ENCODE peak calls at places on chromosomes 16 and 17, in eight cellular contexts. R is H9; B is left lung; Q is HAP-1; L is GM12878; V is CD4-positive, CD25-positive, alpha-beta regulatory T cell; K is IMR-90; E is upper lobe of right lung. F is an unnamed sample. For H3K4me1, the result is how much of the 10 kb centered on the place peaks cover.

GRCh38 chr16:15440852-15441251 is 6.5 kb downstream of the BMERB1 start:
- DNase-seq in E (no peak), L (no peak), V (no peak), K (peak), R (no peak), B (no peak), Q (no peak), F (no peak)

GRCh38 chr16:4747906-4748681 is 13.8 kb downstream of the DNAAF8 start:
- DNase-seq in E (no peak), K (no peak), R (no peak), B (no peak), Q (no peak), V (no peak), L (no peak), F (no peak)

GRCh38 chr17:9307313-9307998 is 268.2 kb downstream of the STX8 start:
- DNase-seq in E (no peak), L (no peak), B (no peak), Q (no peak), V (no peak), K (peak), R (no peak), F (no peak)

GRCh38 chr16:12318661-12319463 is 342.3 kb downstream of the SNX29 start:
- DNase-seq in V (no peak), K (peak), R (no peak), B (no peak), L (no peak), Q (no peak), E (no peak), F (no peak)

GRCh38 chr17:43936434-43936833 is 5.8 kb downstream of the PPY start:
- DNase-seq in L (no peak), E (no peak), Q (no peak), V (no peak), R (no peak), K (peak), B (no peak), F (no peak)

GRCh38 chr17:70604854-70605253 is 435.5 kb downstream of the KCNJ2 start:
- DNase-seq in R (peak), Q (no peak), V (no peak), E (no peak), L (no peak), B (no peak), K (no peak), F (no peak)

GRCh38 chr17:17019891-17020456 is 22.3 kb upstream of the MPRIP start:
- DNase-seq in L (no peak), E (peak), K (no peak), Q (no peak), V (no peak), R (no peak), B (no peak), F (no peak)

GRCh38 chr16:14608604-14609003 is 21.5 kb downstream of the PARN start:
- DNase-seq in Q (peak), K (no peak), V (no peak), B (no peak), R (no peak), E (no peak), L (no peak), F (no peak)

GRCh38 chr16:66361604-66362135 is 4.8 kb upstream of the CDH5 start:
- DNase-seq in L (no peak), E (peak), B (no peak), K (no peak), V (no peak), Q (no peak), R (no peak), F (no peak)

GRCh38 chr17:57669671-57670529 is 75.2 kb downstream of the CCDC182 start:
- DNase-seq in B (no peak), V (no peak), R (peak), E (no peak), K (no peak), Q (peak), L (no peak), F (no peak)

GRCh38 chr16:53100889-53101288 is 46.1 kb downstream of the CHD9 start:
- DNase-seq in K (no peak), L (no peak), V (no peak), E (no peak), B (no peak), R (no peak), Q (no peak), F (no peak)

GRCh38 chr17:70107441-70107840 is 32.4 kb downstream of the KCNJ16 start:
- DNase-seq in E (no peak), B (no peak), L (no peak), R (no peak), Q (no peak), K (no peak), V (no peak), F (no peak)

GRCh38 chr17:1228752-1229353 is 41.4 kb upstream of the BHLHA9 start:
- DNase-seq in K (no peak), L (no peak), Q (no peak), R (no peak), B (no peak), V (no peak), E (no peak), F (no peak)

GRCh38 chr16:10939649-10940206 is 2.5 kb downstream of the DEXI start:
- DNase-seq in E (peak), L (no peak), B (peak), K (no peak), Q (no peak), R (no peak), V (no peak), F (no peak)

GRCh38 chr17:6843241-6843890 is 11.8 kb upstream of the TEKT1 start:
- DNase-seq in B (no peak), E (no peak), V (peak), L (no peak), K (peak), R (no peak), Q (no peak), F (peak)

GRCh38 chr17:68356520-68356919 is 65.2 kb downstream of the ARSG start:
- DNase-seq in R (no peak), E (no peak), Q (no peak), V (peak), L (peak), B (no peak), K (no peak), F (no peak)

GRCh38 chr17:16466407-16466806 is 25.6 kb downstream of the LRRC75A start:
- DNase-seq in E (no peak), L (no peak), Q (no peak), B (no peak), V (no peak), K (no peak), R (no peak), F (peak)

GRCh38 chr17:57502696-57503307 is 242.3 kb downstream of the CCDC182 start:
- DNase-seq in Q (no peak), L (no peak), E (no peak), K (no peak), V (no peak), B (no peak), R (no peak), F (no peak)

GRCh38 chr16:10619271-10619849 is 39.0 kb upstream of the EMP2 start:
- DNase-seq in R (peak), L (no peak), K (no peak), V (no peak), B (peak), E (peak), Q (peak), F (no peak)

GRCh38 chr17:81312624-81313325 is 17.7 kb upstream of the SLC38A10 start:
- DNase-seq in L (no peak), V (no peak), B (no peak), K (no peak), Q (no peak), R (no peak), E (no peak), F (no peak)

GRCh38 chr17:81309859-81310839 is 15.0 kb upstream of the SLC38A10 start:
- DNase-seq in Q (no peak), L (no peak), K (no peak), V (no peak), E (no peak), B (no peak), R (no peak), F (no peak)

GRCh38 chr17:81310963-81311550 is 15.9 kb upstream of the SLC38A10 start:
- DNase-seq in R (no peak), V (no peak), K (no peak), E (no peak), L (no peak), Q (no peak), B (no peak), F (no peak)

GRCh38 chr17:81313776-81314409 is 18.8 kb upstream of the SLC38A10 start:
- DNase-seq in L (no peak), V (no peak), B (no peak), E (no peak), Q (no peak), K (no peak), R (no peak), F (no peak)

DNA sequence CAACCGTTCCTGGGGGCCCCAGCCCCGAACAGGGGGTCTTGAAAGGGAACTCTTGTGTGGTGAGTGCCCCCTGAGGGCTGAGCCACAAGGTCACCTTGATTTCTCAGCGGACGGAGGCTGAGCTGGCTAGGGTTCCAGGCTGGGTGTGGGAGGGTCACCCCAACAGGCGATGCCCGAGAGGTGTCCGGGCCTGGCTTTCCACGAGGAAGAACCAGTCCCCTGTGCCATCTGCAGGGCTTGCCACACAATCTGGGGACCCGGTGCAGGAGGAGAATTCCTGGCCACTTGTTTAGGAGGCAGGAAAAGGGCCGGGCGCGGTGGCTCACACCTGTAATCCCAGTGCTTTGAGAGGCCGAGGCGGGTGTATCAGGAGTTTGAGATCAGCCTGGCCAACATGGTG is 16.8 kb upstream of the SLC38A10 start:
- DNase-seq in V (no peak), K (no peak), L (no peak), Q (no peak), B (no peak), E (no peak), R (no peak), F (no peak)
- H3K4me1 ChIP-seq in V (under half), K (under half), L (under half), Q (under half), B (under half), E (under half), R (under half), F (under half)

GRCh38 chr16:89370081-89370511 is 120.3 kb downstream of the ANKRD11 start:
- DNase-seq in E (no peak), R (no peak), V (no peak), K (peak), B (no peak), Q (no peak), L (no peak), F (no peak)
- H3K4me1 ChIP-seq in E (under half), R (under half), V (half or more), K (under half), B (under half), Q (under half), L (under half), F (under half)

GRCh38 chr17:45222273-45222993 is 748 bp downstream of the FMNL1 start:
- DNase-seq in K (no peak), E (no peak), Q (no peak), B (no peak), R (peak), V (no peak), L (no peak), F (no peak)

GRCh38 chr17:45221997-45222272 is 250 bp downstream of the FMNL1 start:
- DNase-seq in R (no peak), V (no peak), L (no peak), E (no peak), B (no peak), K (no peak), Q (no peak), F (no peak)

GRCh38 chr17:45223541-45224528 is 2.1 kb downstream of the FMNL1 start:
- DNase-seq in V (no peak), L (no peak), R (no peak), B (no peak), Q (no peak), K (no peak), E (no peak), F (no peak)

GRCh38 chr17:45224671-45225050 is 3.0 kb downstream of the FMNL1 start:
- DNase-seq in B (no peak), Q (no peak), V (no peak), L (no peak), K (no peak), E (no peak), R (no peak), F (no peak)

GRCh38 chr17:45222994-45223540 is 1.4 kb downstream of the FMNL1 start:
- DNase-seq in R (peak), L (no peak), V (no peak), E (no peak), B (no peak), K (no peak), Q (no peak), F (no peak)
- H3K4me1 ChIP-seq in R (under half), L (half or more), V (half or more), E (under half), B (half or more), K (under half), Q (under half), F (under half)

GRCh38 chr16:3698941-3699340 is 18.4 kb downstream of the TRAP1 start:
- DNase-seq in Q (no peak), R (no peak), B (no peak), K (peak), V (no peak), L (no peak), E (no peak), F (no peak)
- H3K4me1 ChIP-seq in Q (under half), R (under half), B (under half), K (under half), V (under half), L (under half), E (under half), F (under half)

DNA sequence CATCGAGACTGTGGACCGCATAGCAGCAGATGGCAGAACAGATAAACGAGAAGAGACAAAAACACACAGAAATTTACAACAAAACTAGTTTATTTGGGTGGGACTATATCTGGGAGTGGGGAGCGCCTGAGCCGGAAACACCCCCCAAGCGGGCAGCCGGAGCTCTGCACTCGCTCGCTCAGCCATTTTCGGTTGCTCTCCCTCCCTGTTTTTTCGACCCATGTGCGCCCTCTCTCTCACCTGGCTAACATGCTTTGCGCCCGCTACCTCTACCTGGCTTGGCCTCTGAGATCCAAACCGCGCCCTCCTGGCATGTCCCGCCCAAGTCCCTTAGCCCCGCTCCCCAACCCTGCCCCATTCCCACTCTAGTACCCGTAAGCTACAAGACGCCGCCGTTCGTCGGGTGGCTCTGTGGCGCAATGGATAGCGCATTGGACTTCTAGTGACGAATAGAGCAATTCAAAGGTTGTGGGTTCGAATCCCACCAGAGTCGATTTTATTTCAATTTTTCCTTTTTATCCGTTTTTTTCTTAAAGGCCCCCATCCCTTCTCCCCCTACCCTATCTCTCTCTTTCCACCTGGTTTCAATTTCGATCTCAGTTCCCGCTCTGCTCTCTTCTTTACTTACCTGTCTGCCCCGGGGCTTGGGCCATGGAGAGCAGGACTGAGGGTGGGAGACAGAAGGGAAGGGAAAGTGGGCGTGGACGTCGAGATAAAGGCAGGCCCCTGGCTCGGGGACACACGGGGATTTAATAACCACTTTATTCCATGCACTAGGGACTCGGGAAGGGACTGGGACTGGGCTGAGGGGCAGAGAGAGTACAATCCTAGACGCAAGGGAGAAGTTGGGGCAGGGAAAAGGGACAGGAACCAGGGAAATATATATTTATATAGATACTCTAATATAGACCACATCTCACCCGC is 2.5 kb upstream of the ALOXE3 start:
- DNase-seq in L (peak), K (peak), B (peak), V (peak), Q (peak), R (peak), E (peak), F (peak)
- H3K4me1 ChIP-seq in L (under half), K (under half), B (half or more), V (half or more), Q (under half), R (under half), E (half or more), F (under half)

DNA sequence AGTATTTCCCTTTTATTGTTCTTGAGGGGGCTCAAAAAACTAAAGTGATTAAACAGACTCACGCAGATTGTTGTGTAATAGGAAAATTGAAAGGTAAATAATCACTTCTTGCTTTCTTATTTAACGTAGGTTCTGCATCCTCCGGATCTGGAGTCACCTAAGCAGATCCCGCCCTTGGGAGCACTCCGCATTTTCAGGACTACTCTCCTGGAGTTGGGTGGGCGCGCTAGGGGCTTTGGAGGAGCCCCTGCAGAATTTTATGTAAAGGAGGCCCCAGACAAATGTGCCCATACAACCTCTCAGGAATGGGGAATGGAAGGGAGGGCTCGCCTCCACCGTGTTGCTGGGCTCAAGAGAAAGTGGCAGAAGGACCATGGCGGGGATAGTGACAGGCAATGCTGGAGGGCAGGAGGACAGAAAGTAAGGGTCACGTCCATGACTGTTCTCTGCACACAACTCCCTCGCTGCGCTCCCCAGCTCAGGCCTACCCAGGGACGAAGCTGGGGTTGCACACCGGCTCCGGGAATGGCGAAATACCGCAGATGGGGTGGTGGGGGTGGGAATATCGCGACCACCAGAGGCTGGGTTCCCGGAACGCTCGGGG is 8.3 kb downstream of the MT2A start:
- DNase-seq in Q (no peak), B (no peak), R (no peak), V (no peak), E (no peak), L (no peak), K (no peak), F (no peak)
- H3K4me1 ChIP-seq in Q (under half), B (under half), R (under half), V (under half), E (under half), L (under half), K (under half), F (under half)

GRCh38 chr17:77464988-77465357 is 324.2 kb downstream of the SEC14L1 start:
- DNase-seq in E (no peak), V (no peak), B (no peak), R (no peak), L (no peak), Q (no peak), K (no peak), F (no peak)
- H3K4me1 ChIP-seq in E (half or more), V (half or more), B (half or more), R (under half), L (half or more), Q (under half), K (under half), F (half or more)

DNA sequence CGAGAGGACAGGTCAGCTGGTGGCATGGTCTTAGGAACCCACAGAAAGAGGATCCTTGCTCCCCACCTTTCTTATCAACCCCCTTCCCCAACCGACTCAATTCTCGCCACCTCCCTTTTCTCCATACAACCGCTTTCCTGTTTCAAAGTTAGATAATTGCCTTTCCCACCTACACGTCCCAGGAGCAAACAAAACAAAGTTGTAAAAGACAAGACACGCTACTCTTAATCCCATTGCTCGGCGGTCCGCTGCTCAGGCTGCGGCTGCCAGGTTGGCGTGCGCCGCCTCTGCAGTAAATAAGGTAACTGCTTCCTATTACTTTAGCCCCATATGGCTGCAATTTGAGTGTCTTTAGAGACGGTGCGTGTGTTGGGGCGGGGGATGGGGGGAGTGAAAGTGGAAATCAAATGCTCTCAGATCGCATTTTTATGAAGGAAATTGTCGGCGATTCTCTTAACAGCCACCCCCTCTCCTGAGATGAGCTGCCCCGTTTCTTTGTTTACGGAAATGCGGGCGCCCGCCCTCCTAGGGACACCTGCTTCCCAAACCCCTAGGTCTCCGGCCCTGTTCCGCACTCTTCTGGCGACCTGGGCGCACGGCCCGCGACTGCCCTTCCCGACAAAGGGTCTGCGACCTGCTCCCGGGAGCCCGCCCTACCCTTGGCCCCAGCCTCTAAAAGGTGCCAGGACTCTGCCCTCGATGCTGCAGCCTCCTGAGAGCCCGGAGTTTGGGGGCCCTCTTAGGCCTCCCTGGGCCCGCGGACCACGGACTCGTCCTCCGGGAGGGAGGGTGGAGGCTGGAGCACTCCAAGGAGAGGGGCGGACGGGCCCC is 3.7 kb upstream of the CBX8 start:
- DNase-seq in L (no peak), E (peak), R (peak), B (no peak), V (no peak), K (peak), Q (peak), F (peak)
- H3K4me1 ChIP-seq in L (half or more), E (under half), R (under half), B (half or more), V (half or more), K (under half), Q (under half), F (under half)

F was measured in hepatocyte.